ENCODE peak calls at places on chromosomes 4 and X, in ten cellular contexts. N is left ventricle myocardium inferior, K is right atrium auricular region, X is mesendoderm, I is GM23248, B is gastrocnemius medialis, Q is tibial artery, Z is psoas muscle, G is esophagus muscularis mucosa, F is heart left ventricle. R is an unnamed sample.

GRCh38 chrX:56764975-56765791 is 36.1 kb downstream of the NBDY start:
- DNase-seq in I (no peak), G (peak; percentile 14), K (peak; percentile 60), Q (no peak), Z (no peak), F (no peak), B (no peak), N (no peak), X (no peak), R (no peak)

GRCh38 chr4:84496356-84497219 is 2.5 kb downstream of the NKX6-1 start:
- DNase-seq in Z (no peak), G (no peak), I (no peak), Q (no peak), K (no peak), F (no peak), B (no peak), X (peak; percentile 73), N (no peak), R (no peak)

GRCh38 chrX:39728852-39729587 is 368.7 kb downstream of the BCOR start:
- DNase-seq in N (no peak), K (no peak), G (no peak), Q (no peak), Z (no peak), I (no peak), X (no peak), B (no peak), F (no peak), R (no peak)

GRCh38 chrX:115642895-115643530 is 82.0 kb downstream of the PLS3 start:
- DNase-seq in F (no peak), B (no peak), G (no peak), Z (no peak), I (peak; percentile 48), K (no peak), X (peak; percentile 28), Q (no peak), N (no peak), R (peak; percentile 32)

GRCh38 chr4:1081689-1082040 is 31.7 kb downstream of the RNF212 start:
- DNase-seq in B (no peak), N (no peak), X (no peak), G (no peak), Z (no peak), I (peak; percentile 79), Q (no peak), F (no peak), K (no peak), R (no peak)

GRCh38 chr4:184784628-184785257 is 41.0 kb downstream of the ACSL1 start:
- DNase-seq in N (no peak), G (no peak), B (no peak), Z (no peak), I (no peak), X (no peak), F (no peak), Q (no peak), K (no peak), R (no peak)

GRCh38 chr4:3666263-3666662 is 99.9 kb upstream of the ADRA2C start:
- DNase-seq in Q (no peak), B (no peak), Z (no peak), X (no peak), G (no peak), K (no peak), N (no peak), F (no peak), I (no peak), R (no peak)

GRCh38 chrX:133365886-133366611 is 49.2 kb downstream of the GPC4 start:
- DNase-seq in I (peak; percentile 50), B (no peak), X (peak; percentile 39), F (no peak), N (no peak), Q (no peak), G (no peak), K (no peak), Z (no peak), R (no peak)

GRCh38 chr4:986428-986948 is 356 bp upstream of the IDUA start:
- DNase-seq in K (no peak), I (no peak), Z (no peak), N (no peak), B (no peak), F (no peak), G (no peak), X (no peak), Q (no peak), R (no peak)

GRCh38 chr4:173498771-173499170 is 31.3 kb downstream of the HAND2 start:
- DNase-seq in Q (no peak), X (no peak), B (no peak), F (no peak), K (no peak), I (peak; percentile 55), N (no peak), Z (no peak), G (peak; percentile 17), R (no peak)

GRCh38 chrX:47723689-47724088 is 64.7 kb upstream of the UXT start:
- DNase-seq in G (no peak), F (no peak), Z (no peak), Q (no peak), N (no peak), K (no peak), B (no peak), I (no peak), X (peak; percentile 40), R (no peak)

GRCh38 chr4:156293657-156294297 is 340.1 kb upstream of the CTSO start:
- DNase-seq in I (peak; percentile 79), Q (no peak), N (no peak), Z (no peak), F (no peak), G (no peak), K (no peak), B (no peak), X (no peak), R (no peak)

GRCh38 chrX:81586091-81586490 is 384.2 kb downstream of the SH3BGRL start:
- DNase-seq in Q (no peak), X (peak; percentile 75), G (no peak), K (no peak), Z (no peak), B (no peak), F (no peak), N (no peak), I (no peak), R (no peak)

GRCh38 chrX:154436597-154437397 is at the start of gene GDI1:
- DNase-seq in Z (peak; percentile 67), N (peak; percentile 65), F (peak; percentile 72), B (peak; percentile 36), I (peak; percentile 65), X (peak; percentile 60), Q (peak; percentile 74), K (no peak), G (no peak), R (no peak)

GRCh38 chr4:168388890-168389289 is 70.3 kb upstream of the DDX60 start:
- DNase-seq in G (no peak), F (no peak), I (peak; percentile 66), Q (no peak), Z (no peak), X (no peak), K (no peak), B (no peak), N (no peak), R (no peak)

GRCh38 chrX:91066104-91066503 is 368.5 kb upstream of the PABPC5 start:
- DNase-seq in N (no peak), F (no peak), G (no peak), B (no peak), X (peak; percentile 1), Q (no peak), Z (no peak), K (no peak), I (no peak), R (no peak)

GRCh38 chr4:180380733-180381132 is 1862.5 kb upstream of the TENM3 start:
- DNase-seq in Q (no peak), B (no peak), X (no peak), Z (no peak), K (no peak), I (peak; percentile 18), N (no peak), G (no peak), F (no peak), R (no peak)

GRCh38 chr4:6740347-6740746 is 24.4 kb downstream of the BLOC1S4 start:
- DNase-seq in I (no peak), G (no peak), N (no peak), Q (no peak), F (no peak), X (no peak), Z (no peak), B (no peak), K (no peak), R (no peak)

GRCh38 chr4:89253935-89254334 is 53.7 kb downstream of the GPRIN3 start:
- DNase-seq in I (no peak), N (no peak), X (no peak), Q (no peak), G (no peak), K (no peak), Z (no peak), B (no peak), F (no peak), R (no peak)

GRCh38 chrX:41906515-41907165 is 16.7 kb downstream of the CASK start:
- DNase-seq in G (no peak), N (no peak), Z (no peak), X (no peak), K (no peak), Q (no peak), B (no peak), I (peak; percentile 10), F (no peak), R (no peak)
- H3K27ac ChIP-seq in G (no peak overlapping the region), N (no peak overlapping the region), Z (no peak overlapping the region), X (no peak overlapping the region), K (no peak overlapping the region), Q (no peak overlapping the region), B (no peak overlapping the region), I (no peak overlapping the region), F (no peak overlapping the region), R (no peak overlapping the region)

DNA sequence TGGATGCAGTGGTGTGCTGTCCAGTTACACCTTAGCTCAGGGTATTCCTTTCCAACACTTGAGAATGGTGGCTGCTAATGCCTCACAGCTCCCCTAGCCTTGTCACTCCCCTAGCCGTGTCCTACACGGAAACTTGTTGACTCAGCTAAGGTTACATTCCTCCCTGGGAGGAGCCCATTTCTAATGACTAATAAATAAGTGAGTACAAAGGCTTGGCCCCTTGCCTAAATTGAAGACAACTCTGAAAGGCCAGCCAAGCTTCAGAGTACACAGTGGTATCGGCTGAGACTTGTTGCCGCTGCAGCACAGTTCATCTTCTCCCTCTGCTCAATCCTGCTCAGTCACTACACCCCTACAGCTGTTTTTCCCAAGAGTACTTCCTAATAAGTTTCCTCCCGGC is 21.2 kb upstream of the SLC25A31 start:
- DNase-seq in K (no peak), Q (no peak), N (no peak), X (peak; percentile 38), F (no peak), G (no peak), I (peak; percentile 97), Z (no peak), B (no peak), R (no peak)
- H3K4me3 ChIP-seq in K (no peak overlapping the region), Q (no peak overlapping the region), N (no peak overlapping the region), X (no peak overlapping the region), F (no peak overlapping the region), G (no peak overlapping the region), I (peak overlapping the region; percentile 56), Z (no peak overlapping the region), B (no peak overlapping the region), R (no peak overlapping the region)

GRCh38 chrX:317424-318067 is 1.1 kb downstream of the GTPBP6 start:
- DNase-seq in X (no peak), G (no peak), N (no peak), Q (no peak), I (peak; percentile 90), K (no peak), B (no peak), Z (no peak), F (no peak), R (no peak)
- H3K27ac ChIP-seq in X (no peak overlapping the region), G (peak overlapping the region; percentile 99), N (peak overlapping the region; percentile 98), Q (peak overlapping the region; percentile 91), I (peak overlapping the region; percentile 89), K (peak overlapping the region; percentile 90), B (peak overlapping the region; percentile 91), Z (peak overlapping the region; percentile 95), F (peak overlapping the region; percentile 96), R (no peak overlapping the region)

GRCh38 chr4:77493120-77493767 is 112.4 kb upstream of the CXCL13 start:
- DNase-seq in I (no peak), F (no peak), G (no peak), K (no peak), N (no peak), Q (no peak), Z (no peak), B (no peak), X (no peak), R (no peak)
- H3K4me3 ChIP-seq in I (no peak overlapping the region), F (no peak overlapping the region), G (no peak overlapping the region), K (no peak overlapping the region), N (no peak overlapping the region), Q (no peak overlapping the region), Z (no peak overlapping the region), B (no peak overlapping the region), X (no peak overlapping the region), R (no peak overlapping the region)

R was measured in dorsolateral prefrontal cortex.